ENCODE peak calls at places on chromosomes 6 and 20, in five cellular contexts. H, Q, M, O and L are unnamed samples.
A peak's percentile ranks its signal among the peaks of the same experiment; 100 is the strongest.

GRCh38 chr20:9467995-9468394 is 46.4 kb upstream of the LAMP5 start:
- DNase-seq in H (no peak), Q (no peak), M (no peak), O (no peak), L (peak; percentile 16)

GRCh38 chr20:48405909-48406308 is 421.9 kb downstream of the PREX1 start:
- DNase-seq in H (no peak), Q (no peak), M (no peak), O (no peak), L (no peak)

GRCh38 chr6:31945507-31946369 is at the start of gene CFB:
- DNase-seq in H (peak; percentile 82), Q (no peak), M (peak; percentile 84), O (peak; percentile 96), L (peak; percentile 57)

GRCh38 chr20:46523108-46523507 is 9.7 kb upstream of the ZNF334 start:
- DNase-seq in H (no peak), Q (no peak), M (no peak), O (no peak), L (no peak)

GRCh38 chr6:89661559-89661958 is 23.0 kb upstream of the LYRM2 start:
- DNase-seq in H (no peak), Q (no peak), M (no peak), O (no peak), L (no peak)

GRCh38 chr6:140846518-140847277 is 1286.0 kb upstream of the GJE1 start:
- DNase-seq in H (peak; percentile 73), Q (no peak), M (no peak), O (no peak), L (no peak)

GRCh38 chr6:11775791-11776409 is 2.7 kb downstream of the ADTRP start:
- DNase-seq in H (no peak), Q (no peak), M (no peak), O (no peak), L (no peak)

GRCh38 chr6:34146021-34146782 is at the start of gene GRM4:
- DNase-seq in H (no peak), Q (no peak), M (no peak), O (no peak), L (no peak)

GRCh38 chr6:56297022-56297995 is 49.9 kb upstream of the COL21A1 start:
- DNase-seq in H (no peak), Q (no peak), M (no peak), O (no peak), L (no peak)